ENCODE peak calls at places on chromosomes 11 and 22, in six cellular contexts. D, R, Z, G, W and X are unnamed samples.

GRCh38 chr22:37070334-37070733 is 18.8 kb downstream of the KCTD17 start:
- DNase-seq in D (no peak), R (no peak), Z (no peak), G (no peak), W (no peak), X (no peak)

GRCh38 chr22:41799486-41800347 is 762 bp upstream of the CCDC134 start:
- DNase-seq in D (no peak), R (peak), Z (peak), G (no peak), W (no peak), X (no peak)

GRCh38 chr11:126113012-126113411 is 50.3 kb upstream of the CDON start:
- DNase-seq in D (no peak), R (no peak), Z (no peak), G (no peak), W (no peak), X (no peak)

GRCh38 chr22:20566420-20567260 is 59.2 kb downstream of the MED15 start:
- DNase-seq in D (peak), R (peak), Z (no peak), G (peak), W (peak), X (peak)

GRCh38 chr11:126915430-126915829 is 85.1 kb downstream of the KIRREL3 start:
- DNase-seq in D (no peak), R (no peak), Z (no peak), G (no peak), W (no peak), X (no peak)

GRCh38 chr11:111878385-111878765 is 590 bp downstream of the FDXACB1 start:
- DNase-seq in D (peak), R (no peak), Z (no peak), G (peak), W (no peak), X (no peak)

GRCh38 chr11:86046111-86046510 is 22.8 kb downstream of the PICALM start:
- DNase-seq in D (peak), R (no peak), Z (no peak), G (no peak), W (no peak), X (no peak)

GRCh38 chr11:87300640-87301381 is 263.1 kb downstream of the TMEM135 start:
- DNase-seq in D (peak), R (no peak), Z (no peak), G (no peak), W (no peak), X (no peak)

GRCh38 chr22:17436981-17437410 is 67.7 kb downstream of the CECR2 start:
- DNase-seq in D (no peak), R (no peak), Z (no peak), G (no peak), W (no peak), X (no peak)

GRCh38 chr11:45450189-45450588 is 164.0 kb upstream of the SYT13 start:
- DNase-seq in D (peak), R (peak), Z (no peak), G (no peak), W (no peak), X (no peak)

GRCh38 chr22:44879301-44879680 is 126.9 kb downstream of the ARHGAP8 start:
- DNase-seq in D (no peak), R (no peak), Z (no peak), G (no peak), W (no peak), X (no peak)

GRCh38 chr11:26778000-26778757 is 56.3 kb upstream of the SLC5A12 start:
- DNase-seq in D (peak), R (peak), Z (no peak), G (no peak), W (no peak), X (no peak)

GRCh38 chr22:36946436-36947158 is 33.2 kb downstream of the CSF2RB start:
- DNase-seq in D (no peak), R (no peak), Z (no peak), G (no peak), W (no peak), X (no peak)

GRCh38 chr11:88284306-88285057 is 53.1 kb downstream of the CTSC start:
- DNase-seq in D (peak), R (no peak), Z (no peak), G (no peak), W (no peak), X (no peak)

GRCh38 chr11:122598971-122599370 is 56.6 kb upstream of the UBASH3B start:
- DNase-seq in D (peak), R (peak), Z (no peak), G (no peak), W (no peak), X (no peak)

GRCh38 chr11:72085836-72086475 is 5.3 kb downstream of the LRRC51 start:
- DNase-seq in D (no peak), R (no peak), Z (no peak), G (no peak), W (no peak), X (no peak)

GRCh38 chr11:13013054-13013488 is 4.0 kb downstream of the RASSF10 start:
- DNase-seq in D (no peak), R (no peak), Z (no peak), G (no peak), W (no peak), X (no peak)

GRCh38 chr11:12482839-12483238 is 105.5 kb downstream of the PARVA start:
- DNase-seq in D (no peak), R (no peak), Z (no peak), G (no peak), W (no peak), X (no peak)

GRCh38 chr11:77506857-77507256 is 33.0 kb upstream of the PAK1 start:
- DNase-seq in D (no peak), R (no peak), Z (no peak), G (peak), W (no peak), X (no peak)

GRCh38 chr11:118916842-118917388 is 8.8 kb downstream of the BCL9L start:
- DNase-seq in D (peak), R (peak), Z (no peak), G (no peak), W (no peak), X (no peak)

GRCh38 chr22:19292262-19293230 is 1.0 kb upstream of the CLTCL1 start:
- DNase-seq in D (peak), R (peak), Z (no peak), G (no peak), W (no peak), X (no peak)

GRCh38 chr11:77082838-77083552 is 16.2 kb downstream of the CAPN5 start:
- DNase-seq in D (peak), R (peak), Z (peak), G (no peak), W (peak), X (peak)

GRCh38 chr11:123190504-123190903 is 4.5 kb downstream of the CLMP start:
- DNase-seq in D (peak), R (no peak), Z (no peak), G (no peak), W (no peak), X (no peak)

GRCh38 chr11:115333106-115333505 is 171.1 kb downstream of the CADM1 start:
- DNase-seq in D (no peak), R (no peak), Z (no peak), G (no peak), W (no peak), X (no peak)

GRCh38 chr22:38986629-38987028 is 4.5 kb downstream of the APOBEC3B start:
- DNase-seq in D (no peak), R (no peak), Z (no peak), G (no peak), W (no peak), X (no peak)

GRCh38 chr22:37379716-37380115 is 47.6 kb downstream of the ELFN2 start:
- DNase-seq in D (no peak), R (no peak), Z (no peak), G (no peak), W (no peak), X (no peak)

GRCh38 chr11:72303179-72303578 is 59.2 kb upstream of the PHOX2A start:
- DNase-seq in D (no peak), R (no peak), Z (no peak), G (no peak), W (no peak), X (no peak)

GRCh38 chr11:12180257-12181205 is 70.1 kb downstream of the MICAL2 start:
- DNase-seq in D (no peak), R (no peak), Z (no peak), G (no peak), W (no peak), X (no peak)

GRCh38 chr11:697811-698311 is 2.2 kb downstream of the TMEM80 start:
- DNase-seq in D (peak), R (peak), Z (no peak), G (no peak), W (no peak), X (no peak)

GRCh38 chr11:69373251-69373635 is 79.3 kb downstream of the MYEOV start:
- DNase-seq in D (no peak), R (no peak), Z (no peak), G (no peak), W (no peak), X (no peak)

GRCh38 chr11:14095882-14096281 is 133.4 kb downstream of the SPON1 start:
- DNase-seq in D (no peak), R (no peak), Z (no peak), G (no peak), W (no peak), X (no peak)

GRCh38 chr11:117818036-117818858 is 6.3 kb downstream of the FXYD2 start:
- DNase-seq in D (no peak), R (no peak), Z (no peak), G (no peak), W (peak), X (peak)

GRCh38 chr11:116691779-116692178 is 81.0 kb downstream of the BUD13 start:
- DNase-seq in D (peak), R (peak), Z (no peak), G (no peak), W (peak), X (peak)

GRCh38 chr11:124538019-124538418 is 5.4 kb downstream of the OR8B12 start:
- DNase-seq in D (peak), R (peak), Z (no peak), G (no peak), W (no peak), X (no peak)

GRCh38 chr11:45104006-45104789 is 42.2 kb upstream of the PRDM11 start:
- DNase-seq in D (no peak), R (no peak), Z (no peak), G (no peak), W (no peak), X (no peak)

GRCh38 chr22:22408731-22409696 is 99.5 kb downstream of the ZNF280B start:
- DNase-seq in D (peak), R (peak), Z (no peak), G (no peak), W (no peak), X (no peak)

GRCh38 chr22:37263966-37264887 is 18.1 kb upstream of the CYTH4 start:
- DNase-seq in D (no peak), R (no peak), Z (no peak), G (no peak), W (no peak), X (no peak)

GRCh38 chr11:126163074-126163700 is 48.3 kb downstream of the RPUSD4 start:
- DNase-seq in D (peak), R (peak), Z (no peak), G (peak), W (no peak), X (no peak)